ENCODE peak calls at places on chromosomes 16 and 17, in six cellular contexts. E is brain microvascular endothelial cell, R is dorsolateral prefrontal cortex, X is lower lobe of right lung, Y is A549, K is choroid plexus epithelial cell. H is an unnamed sample.

GRCh38 chr17:53193044-53193443 is 629.7 kb upstream of the KIF2B start:
- DNase-seq in Y (no peak), X (no peak), R (no peak), K (no peak), E (no peak), H (no peak)

GRCh38 chr17:80528521-80528920 is 16.1 kb upstream of the RPTOR start:
- DNase-seq in Y (no peak), E (no peak), K (no peak), X (no peak), R (no peak), H (no peak)

GRCh38 chr16:89562027-89562599 is 1.6 kb downstream of the RPL13 start:
- DNase-seq in Y (peak; percentile 47), E (no peak), K (peak; percentile 37), R (no peak), X (no peak), H (no peak)

GRCh38 chr17:37494971-37495370 is 5.3 kb downstream of the DUSP14 start:
- DNase-seq in E (no peak), K (no peak), R (no peak), Y (no peak), X (no peak), H (no peak)

GRCh38 chr16:65065031-65065430 is 56.8 kb downstream of the CDH11 start:
- DNase-seq in K (no peak), X (no peak), E (no peak), Y (no peak), R (no peak), H (no peak)

GRCh38 chr16:87700406-87701065 is 65.2 kb downstream of the KLHDC4 start:
- DNase-seq in K (no peak), Y (no peak), X (no peak), E (no peak), R (no peak), H (no peak)

GRCh38 chr16:51151951-51152663 is 1.0 kb upstream of the SALL1 start:
- DNase-seq in E (no peak), X (no peak), Y (peak; percentile 16), K (peak; percentile 28), R (peak; percentile 81), H (peak; percentile 82)

GRCh38 chr16:78045865-78046581 is 23.7 kb downstream of the CLEC3A start:
- DNase-seq in R (no peak), X (peak; percentile 73), E (peak; percentile 55), K (peak; percentile 67), Y (peak; percentile 36), H (peak; percentile 35)

GRCh38 chr17:64741924-64742670 is 80.0 kb upstream of the SMURF2 start:
- DNase-seq in K (peak; percentile 41), X (no peak), Y (no peak), R (no peak), E (no peak), H (peak; percentile 99)

GRCh38 chr17:6669479-6670212 is 18.1 kb downstream of the C17orf100 start:
- DNase-seq in K (no peak), X (no peak), E (no peak), Y (peak; percentile 48), R (no peak), H (no peak)

GRCh38 chr17:81432873-81433451 is 37.7 kb downstream of the BAHCC1 start:
- DNase-seq in K (no peak), Y (peak; percentile 56), E (no peak), R (no peak), X (peak; percentile 71), H (no peak)

DNA sequence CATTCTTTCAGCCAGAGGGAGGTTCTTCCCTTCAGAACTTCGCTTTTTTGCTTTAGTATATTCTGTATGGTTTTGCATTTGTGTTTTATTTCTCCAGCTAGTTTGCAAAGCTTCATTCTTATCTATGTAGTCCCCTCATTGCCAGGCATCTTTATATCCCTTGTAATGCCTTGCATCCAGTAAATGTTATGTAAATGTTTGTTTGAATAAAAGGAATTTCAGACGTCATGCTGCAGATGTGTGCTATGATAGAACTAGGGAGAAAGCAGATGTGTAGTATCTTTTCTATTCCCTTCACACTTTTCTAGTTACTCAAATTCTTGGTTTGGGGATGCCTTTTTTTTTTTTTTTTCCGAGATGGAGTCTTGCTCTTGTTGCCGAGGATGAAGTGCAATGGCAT is 62.6 kb upstream of the RASL10B start:
- DNase-seq in R (no peak), K (no peak), Y (no peak), X (no peak), E (no peak), H (no peak)
- TF ChIP-seq CTCF in R (no peak), K (no peak), Y (no peak), X (no peak), E (no peak), H (no peak)

GRCh38 chr17:68748381-68748780 is 147.2 kb upstream of the FAM20A start:
- DNase-seq in R (no peak), X (no peak), Y (no peak), E (no peak), K (no peak), H (no peak)

GRCh38 chr17:68753985-68754769 is 153.0 kb upstream of the FAM20A start:
- DNase-seq in X (no peak), K (no peak), R (no peak), Y (no peak), E (no peak), H (no peak)

GRCh38 chr17:68749742-68750562 is 148.8 kb upstream of the FAM20A start:
- DNase-seq in K (no peak), Y (no peak), E (no peak), X (no peak), R (no peak), H (no peak)
- H3K4me3 ChIP-seq in K (no peak overlapping the region), Y (peak overlapping the region; percentile 15), E (no peak overlapping the region), X (no peak overlapping the region), R (no peak overlapping the region), H (no peak overlapping the region)

GRCh38 chr17:60583008-60583407 is 17.0 kb upstream of the PPM1D start:
- DNase-seq in E (no peak), X (no peak), K (no peak), R (no peak), Y (no peak), H (no peak)

GRCh38 chr17:60590075-60590474 is 9.9 kb upstream of the PPM1D start:
- DNase-seq in K (no peak), E (no peak), Y (no peak), R (no peak), X (no peak), H (no peak)

GRCh38 chr17:60585887-60586286 is 14.1 kb upstream of the PPM1D start:
- DNase-seq in K (no peak), X (no peak), R (no peak), E (no peak), Y (no peak), H (no peak)

DNA sequence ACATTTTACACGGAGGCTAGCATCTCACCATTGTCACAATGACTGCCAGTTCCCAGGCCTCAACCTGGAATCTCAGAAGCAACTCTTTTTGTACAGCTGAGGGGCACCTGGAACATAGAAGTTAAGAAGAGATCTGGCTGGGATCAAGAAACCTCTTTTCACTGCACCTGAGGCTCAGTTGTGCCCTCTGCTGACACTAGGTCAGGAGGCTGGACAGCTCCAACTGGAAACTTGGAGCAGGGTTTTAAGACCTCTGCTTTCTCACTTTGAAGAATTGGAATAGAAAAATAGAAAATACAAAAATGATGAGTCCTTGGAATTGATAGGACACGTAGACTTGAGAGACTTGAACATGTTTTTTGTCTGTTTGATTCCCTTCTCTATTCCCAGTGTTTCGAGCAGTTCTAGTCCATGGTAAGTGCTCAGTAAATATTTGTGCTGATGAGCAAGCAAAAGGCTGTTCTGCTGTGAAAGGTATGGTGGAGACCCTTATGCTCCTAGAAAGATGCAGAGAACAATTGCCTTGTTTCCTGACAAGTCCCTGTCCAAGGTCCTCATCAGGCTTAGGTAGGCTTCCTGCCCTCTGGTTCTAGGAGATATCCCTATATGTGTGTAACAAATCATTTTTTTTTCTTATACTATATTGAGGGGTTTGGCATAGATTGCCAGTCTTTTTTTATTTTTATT is 13.6 kb upstream of the PPM1D start:
- DNase-seq in R (no peak), E (no peak), X (no peak), K (peak; percentile 15), Y (peak; percentile 51), H (peak; percentile 18)
- TF ChIP-seq CTCF in R (no peak), E (peak; percentile 31), X (peak; percentile 36), K (no peak), Y (peak; percentile 55), H (peak; percentile 26)

DNA sequence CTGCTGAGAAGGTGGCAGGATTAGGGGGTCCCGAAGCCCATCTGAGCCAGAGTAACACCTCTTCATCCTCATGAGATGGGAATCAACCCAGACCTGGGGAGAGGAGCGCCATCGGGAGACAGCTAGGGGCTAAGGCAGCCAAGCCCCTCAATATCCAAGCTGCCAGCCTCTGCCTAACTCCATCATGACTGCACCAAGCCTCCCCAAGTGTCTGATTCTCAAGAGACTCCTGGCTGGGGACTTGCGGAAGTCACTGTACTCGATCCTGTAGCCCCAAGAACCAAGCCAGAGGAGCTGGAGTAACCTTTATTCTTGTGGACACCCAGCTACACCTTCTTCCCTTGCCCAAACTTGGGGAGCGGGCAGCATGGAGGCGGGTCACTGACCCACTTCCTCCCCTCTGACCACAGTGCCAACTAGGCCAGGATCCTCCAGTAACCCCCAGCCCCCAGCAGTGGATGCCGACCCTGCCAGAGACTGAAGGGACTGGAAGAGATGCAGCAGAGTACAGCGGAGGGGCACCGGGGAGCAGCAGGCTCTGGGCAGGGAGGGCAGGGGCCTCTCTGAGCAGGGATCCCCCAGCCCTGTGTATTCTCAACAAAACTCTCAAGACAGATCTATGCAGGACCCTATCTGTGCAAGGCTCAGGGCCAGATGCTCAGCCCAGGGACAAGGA is 13.3 kb downstream of the HDAC5 start:
- DNase-seq in R (no peak), X (no peak), Y (no peak), K (no peak), E (no peak), H (no peak)
- H3K4me3 ChIP-seq in R (peak overlapping the region; percentile 35), X (peak overlapping the region; percentile 54), Y (peak overlapping the region; percentile 1), K (no peak overlapping the region), E (peak overlapping the region; percentile 15), H (peak overlapping the region; percentile 57)

DNA sequence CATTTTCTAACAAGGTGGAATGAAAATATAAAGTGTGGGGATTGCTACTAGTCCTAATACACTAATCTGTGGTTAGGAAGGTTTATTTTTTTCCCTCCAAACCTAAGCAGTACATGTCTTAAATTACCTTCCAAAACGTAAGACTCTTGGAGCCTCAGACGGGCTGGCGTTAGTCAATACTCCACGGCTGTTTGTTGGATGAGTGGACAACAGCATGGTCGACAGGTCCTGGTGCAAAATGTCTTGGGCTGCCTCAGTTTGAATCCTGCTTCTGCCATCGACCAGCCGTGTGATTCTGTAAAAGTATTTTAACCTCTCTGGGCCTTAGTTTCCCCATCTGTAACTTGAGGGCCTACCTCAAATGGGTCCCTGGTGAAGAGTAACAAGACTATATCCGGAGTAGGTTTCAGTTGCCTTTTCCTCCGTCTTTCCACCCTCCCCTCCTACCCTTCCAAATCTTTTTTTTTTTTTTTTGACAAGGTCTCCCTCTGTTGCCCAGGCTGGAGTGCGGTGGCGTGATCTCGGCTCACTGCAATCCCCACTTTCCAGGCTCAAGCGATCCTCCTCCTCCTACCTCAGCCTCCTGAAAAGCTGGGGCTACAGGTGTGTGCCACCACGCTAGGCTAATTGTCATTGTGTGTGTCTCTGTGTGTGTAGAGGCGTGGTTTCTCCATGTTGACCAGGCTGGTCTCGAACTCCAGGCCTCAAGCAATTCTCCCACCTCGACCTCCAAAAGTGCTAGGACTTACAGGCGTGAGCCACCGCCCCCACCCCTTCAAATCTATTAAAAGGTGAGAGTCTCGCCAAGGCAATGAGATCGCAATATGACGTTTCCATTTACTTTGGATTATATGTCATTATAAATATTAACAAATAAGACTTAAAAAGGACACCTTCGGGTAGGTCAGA is 5.8 kb downstream of the SCGB1C2 start:
- DNase-seq in E (no peak), Y (no peak), R (peak; percentile 6), K (no peak), X (peak; percentile 24), H (no peak)
- TF ChIP-seq CTCF in E (no peak), Y (no peak), R (no peak), K (no peak), X (no peak), H (no peak)

GRCh38 chr17:61416540-61417363 is 17.1 kb downstream of the TBX2 start:
- DNase-seq in R (peak; percentile 59), Y (peak; percentile 88), E (peak; percentile 77), X (peak; percentile 90), K (peak; percentile 85), H (peak; percentile 84)
- H3K4me3 ChIP-seq in R (no peak overlapping the region), Y (no peak overlapping the region), E (peak overlapping the region; percentile 40), X (peak overlapping the region; percentile 9), K (peak overlapping the region; percentile 39), H (peak overlapping the region; percentile 35)